ENCODE peak calls at places on chromosomes 11 and 22, in eight cellular contexts. One of them, this sample, is unnamed.

GRCh38 chr11:64514596-64514995 is 76.4 kb upstream of the SLC22A12 start:
- DNase-seq in A673: no peak
- DNase-seq in RWPE2: no peak
- DNase-seq in lung: no peak
- DNase-seq in HL-60: no peak
- DNase-seq in psoas muscle: no peak
- DNase-seq in suprapubic skin: no peak
- DNase-seq in body of pancreas: no peak
- DNase-seq in this sample: no peak

GRCh38 chr11:27705873-27706820 is 5.9 kb upstream of the BDNF start:
- DNase-seq in HL-60: no peak
- DNase-seq in suprapubic skin: no peak
- DNase-seq in lung: no peak
- DNase-seq in A673: peak; percentile 80
- DNase-seq in body of pancreas: peak; percentile 15
- DNase-seq in RWPE2: no peak
- DNase-seq in psoas muscle: no peak
- DNase-seq in this sample: no peak

GRCh38 chr11:134503104-134503503 is 91.1 kb upstream of the B3GAT1 start:
- DNase-seq in A673: no peak
- DNase-seq in lung: no peak
- DNase-seq in body of pancreas: no peak
- DNase-seq in RWPE2: no peak
- DNase-seq in HL-60: no peak
- DNase-seq in suprapubic skin: peak; percentile 51
- DNase-seq in psoas muscle: no peak
- DNase-seq in this sample: no peak

GRCh38 chr22:33271390-33272161 is 213.4 kb upstream of the SYN3 start:
- DNase-seq in suprapubic skin: no peak
- DNase-seq in A673: no peak
- DNase-seq in body of pancreas: peak; percentile 87
- DNase-seq in HL-60: no peak
- DNase-seq in psoas muscle: peak; percentile 70
- DNase-seq in RWPE2: no peak
- DNase-seq in lung: no peak
- DNase-seq in this sample: no peak

GRCh38 chr11:64070301-64070656 is 34.5 kb downstream of the FLRT1 start:
- DNase-seq in psoas muscle: no peak
- DNase-seq in RWPE2: no peak
- DNase-seq in body of pancreas: no peak
- DNase-seq in HL-60: no peak
- DNase-seq in suprapubic skin: no peak
- DNase-seq in lung: no peak
- DNase-seq in A673: no peak
- DNase-seq in this sample: no peak

GRCh38 chr11:60831501-60832079 is 10.3 kb upstream of the CCDC86 start:
- DNase-seq in body of pancreas: no peak
- DNase-seq in psoas muscle: no peak
- DNase-seq in A673: no peak
- DNase-seq in lung: no peak
- DNase-seq in suprapubic skin: no peak
- DNase-seq in HL-60: no peak
- DNase-seq in RWPE2: no peak
- DNase-seq in this sample: no peak

GRCh38 chr11:78151804-78152203 is 12.4 kb upstream of the ALG8 start:
- DNase-seq in A673: no peak
- DNase-seq in HL-60: no peak
- DNase-seq in lung: no peak
- DNase-seq in psoas muscle: no peak
- DNase-seq in suprapubic skin: no peak
- DNase-seq in RWPE2: no peak
- DNase-seq in body of pancreas: no peak
- DNase-seq in this sample: no peak

GRCh38 chr11:112880454-112880853 is 80.8 kb upstream of the NCAM1 start:
- DNase-seq in HL-60: no peak
- DNase-seq in body of pancreas: no peak
- DNase-seq in A673: no peak
- DNase-seq in lung: no peak
- DNase-seq in suprapubic skin: no peak
- DNase-seq in RWPE2: no peak
- DNase-seq in psoas muscle: no peak
- DNase-seq in this sample: peak; percentile 20

GRCh38 chr11:58658553-58659080 is 36.2 kb downstream of the CNTF start:
- DNase-seq in body of pancreas: no peak
- DNase-seq in HL-60: no peak
- DNase-seq in lung: no peak
- DNase-seq in suprapubic skin: no peak
- DNase-seq in RWPE2: no peak
- DNase-seq in A673: no peak
- DNase-seq in psoas muscle: no peak
- DNase-seq in this sample: no peak

GRCh38 chr11:32034149-32034548 is 56.7 kb upstream of the RCN1 start:
- DNase-seq in body of pancreas: no peak
- DNase-seq in RWPE2: no peak
- DNase-seq in psoas muscle: no peak
- DNase-seq in A673: peak; percentile 37
- DNase-seq in lung: no peak
- DNase-seq in HL-60: no peak
- DNase-seq in suprapubic skin: no peak
- DNase-seq in this sample: no peak

GRCh38 chr11:126619516-126619915 is 264.0 kb downstream of the ST3GAL4 start:
- DNase-seq in psoas muscle: no peak
- DNase-seq in lung: no peak
- DNase-seq in A673: no peak
- DNase-seq in HL-60: no peak
- DNase-seq in suprapubic skin: no peak
- DNase-seq in body of pancreas: no peak
- DNase-seq in RWPE2: no peak
- DNase-seq in this sample: no peak

GRCh38 chr11:127496165-127496564 is 495.6 kb upstream of the KIRREL3 start:
- DNase-seq in lung: no peak
- DNase-seq in RWPE2: no peak
- DNase-seq in A673: no peak
- DNase-seq in body of pancreas: peak; percentile 11
- DNase-seq in suprapubic skin: no peak
- DNase-seq in HL-60: no peak
- DNase-seq in psoas muscle: no peak
- DNase-seq in this sample: no peak

DNA sequence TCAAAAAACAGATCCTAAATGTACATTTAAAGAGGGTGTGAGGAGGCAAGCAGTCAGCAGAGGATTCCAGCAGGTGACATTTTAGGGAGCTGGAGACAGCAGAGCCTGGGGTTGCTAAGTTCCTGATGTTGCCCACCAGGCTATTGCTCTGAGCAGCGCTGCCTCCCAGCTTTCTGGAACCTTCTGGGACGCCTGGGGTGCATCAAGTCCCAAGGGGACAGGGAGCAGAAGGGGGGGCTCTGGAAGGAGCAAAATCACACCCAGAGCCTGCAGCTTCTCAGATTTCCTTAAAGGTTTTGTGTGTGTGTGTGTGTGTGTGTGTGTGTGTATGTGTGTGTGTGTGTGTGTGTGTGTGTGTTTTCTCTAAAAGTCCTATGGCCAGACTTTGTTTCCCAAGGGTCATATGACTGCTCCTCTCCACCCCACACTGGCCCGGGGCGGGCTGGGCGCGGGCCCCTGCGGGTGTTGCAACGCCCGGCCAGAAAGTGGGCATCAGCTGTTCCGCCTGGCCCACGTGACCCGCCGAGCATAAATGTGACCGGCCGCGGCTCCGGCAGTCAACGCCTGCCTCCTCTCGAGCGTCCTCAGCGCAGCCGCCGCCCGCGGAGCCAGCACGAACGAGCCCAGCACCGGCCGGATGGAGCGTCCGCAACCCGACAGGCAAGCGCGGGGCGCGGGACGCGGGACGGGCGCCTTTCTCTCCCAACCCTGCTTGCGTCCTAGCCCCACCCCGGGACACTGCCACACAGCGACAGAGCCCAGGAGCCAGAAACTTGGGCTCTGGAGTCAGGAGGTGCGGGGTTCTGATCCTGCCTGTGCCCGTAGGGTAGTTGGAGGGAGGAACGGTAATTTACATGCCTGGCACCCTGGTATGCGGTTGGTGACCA is at the start of gene HMOX1:
- DNase-seq in HL-60: peak; percentile 78
- DNase-seq in psoas muscle: peak; percentile 97
- DNase-seq in suprapubic skin: peak; percentile 95
- DNase-seq in lung: peak; percentile 93
- DNase-seq in body of pancreas: peak; percentile 91
- DNase-seq in RWPE2: peak; percentile 80
- DNase-seq in A673: peak; percentile 71
- DNase-seq in this sample: peak; percentile 45
- H3K27ac ChIP-seq in HL-60: no peak within 1 kb of the TSS
- H3K27ac ChIP-seq in psoas muscle: peak within 1 kb of the TSS; percentile 91
- H3K27ac ChIP-seq in suprapubic skin: peak within 1 kb of the TSS; percentile 79
- H3K27ac ChIP-seq in lung: peak within 1 kb of the TSS; percentile 24
- H3K27ac ChIP-seq in body of pancreas: peak within 1 kb of the TSS; percentile 63
- H3K27ac ChIP-seq in RWPE2: no peak within 1 kb of the TSS
- H3K27ac ChIP-seq in A673: no peak within 1 kb of the TSS
- H3K27ac ChIP-seq in this sample: no peak within 1 kb of the TSS

GRCh38 chr22:41597635-41597953 is 8.0 kb upstream of the PMM1 start:
- DNase-seq in suprapubic skin: no peak
- DNase-seq in lung: no peak
- DNase-seq in psoas muscle: no peak
- DNase-seq in RWPE2: no peak
- DNase-seq in body of pancreas: no peak
- DNase-seq in HL-60: no peak
- DNase-seq in A673: no peak
- DNase-seq in this sample: no peak

GRCh38 chr22:41596776-41597634 is 7.4 kb upstream of the PMM1 start:
- DNase-seq in HL-60: peak; percentile 61
- DNase-seq in RWPE2: no peak
- DNase-seq in A673: peak; percentile 49
- DNase-seq in psoas muscle: peak; percentile 66
- DNase-seq in lung: peak; percentile 65
- DNase-seq in body of pancreas: peak; percentile 80
- DNase-seq in suprapubic skin: no peak
- DNase-seq in this sample: peak; percentile 36

GRCh38 chr22:41595703-41596102 is 6.1 kb upstream of the PMM1 start:
- DNase-seq in suprapubic skin: no peak
- DNase-seq in A673: no peak
- DNase-seq in body of pancreas: no peak
- DNase-seq in psoas muscle: no peak
- DNase-seq in lung: no peak
- DNase-seq in RWPE2: no peak
- DNase-seq in HL-60: no peak
- DNase-seq in this sample: no peak

GRCh38 chr22:41598891-41599635 is 9.4 kb upstream of the PMM1 start:
- DNase-seq in lung: no peak
- DNase-seq in A673: no peak
- DNase-seq in body of pancreas: no peak
- DNase-seq in RWPE2: no peak
- DNase-seq in HL-60: no peak
- DNase-seq in suprapubic skin: no peak
- DNase-seq in psoas muscle: no peak
- DNase-seq in this sample: no peak

DNA sequence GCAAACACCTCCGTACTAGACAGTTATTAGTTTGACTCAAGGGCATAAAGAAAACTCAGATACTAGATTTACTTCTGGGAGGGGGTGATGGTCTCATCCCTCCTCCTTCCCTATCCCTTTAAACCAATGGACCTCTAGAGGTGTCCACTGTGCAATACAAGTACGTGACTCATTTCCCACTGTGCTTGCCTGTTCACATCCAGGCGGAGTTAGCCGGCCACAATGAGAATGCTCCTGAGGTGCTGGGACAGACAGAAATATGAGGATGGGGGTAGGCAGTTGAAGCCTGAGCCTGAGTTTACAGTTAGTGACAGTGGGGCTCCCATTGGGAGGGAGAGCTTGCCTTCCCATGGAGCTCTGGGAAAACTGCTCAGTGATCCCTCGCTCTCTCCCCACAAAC is 8.4 kb upstream of the PMM1 start:
- DNase-seq in RWPE2: no peak
- DNase-seq in body of pancreas: no peak
- DNase-seq in HL-60: no peak
- DNase-seq in psoas muscle: no peak
- DNase-seq in lung: no peak
- DNase-seq in suprapubic skin: no peak
- DNase-seq in A673: no peak
- DNase-seq in this sample: no peak
- TF ChIP-seq CTCF in RWPE2: no peak
- TF ChIP-seq CTCF in body of pancreas: no peak
- TF ChIP-seq CTCF in HL-60: no peak
- TF ChIP-seq CTCF in psoas muscle: no peak
- TF ChIP-seq CTCF in lung: no peak
- TF ChIP-seq CTCF in suprapubic skin: no peak
- TF ChIP-seq CTCF in A673: no peak
- TF ChIP-seq CTCF in this sample: no peak

GRCh38 chr22:42996646-42997365 is 18.1 kb downstream of the PACSIN2 start:
- DNase-seq in HL-60: peak; percentile 47
- DNase-seq in body of pancreas: peak; percentile 67
- DNase-seq in lung: no peak
- DNase-seq in A673: no peak
- DNase-seq in psoas muscle: no peak
- DNase-seq in suprapubic skin: no peak
- DNase-seq in RWPE2: no peak
- DNase-seq in this sample: no peak
- H3K27ac ChIP-seq in HL-60: peak overlapping the region; percentile 91
- H3K27ac ChIP-seq in body of pancreas: peak overlapping the region; percentile 96
- H3K27ac ChIP-seq in lung: no peak overlapping the region
- H3K27ac ChIP-seq in A673: no peak overlapping the region
- H3K27ac ChIP-seq in psoas muscle: no peak overlapping the region
- H3K27ac ChIP-seq in suprapubic skin: peak overlapping the region; percentile 39
- H3K27ac ChIP-seq in RWPE2: peak overlapping the region; percentile 93
- H3K27ac ChIP-seq in this sample: no peak overlapping the region

GRCh38 chr11:12377824-12378593 is 638 bp downstream of the PARVA start:
- DNase-seq in RWPE2: no peak
- DNase-seq in body of pancreas: peak; percentile 84
- DNase-seq in suprapubic skin: peak; percentile 80
- DNase-seq in psoas muscle: peak; percentile 76
- DNase-seq in lung: peak; percentile 77
- DNase-seq in A673: peak; percentile 76
- DNase-seq in HL-60: no peak
- DNase-seq in this sample: no peak
- TF ChIP-seq CTCF in RWPE2: peak; percentile 45
- TF ChIP-seq CTCF in body of pancreas: peak; percentile 45
- TF ChIP-seq CTCF in suprapubic skin: no peak
- TF ChIP-seq CTCF in psoas muscle: peak; percentile 26
- TF ChIP-seq CTCF in lung: no peak
- TF ChIP-seq CTCF in A673: no peak
- TF ChIP-seq CTCF in HL-60: no peak
- TF ChIP-seq CTCF in this sample: no peak

DNA sequence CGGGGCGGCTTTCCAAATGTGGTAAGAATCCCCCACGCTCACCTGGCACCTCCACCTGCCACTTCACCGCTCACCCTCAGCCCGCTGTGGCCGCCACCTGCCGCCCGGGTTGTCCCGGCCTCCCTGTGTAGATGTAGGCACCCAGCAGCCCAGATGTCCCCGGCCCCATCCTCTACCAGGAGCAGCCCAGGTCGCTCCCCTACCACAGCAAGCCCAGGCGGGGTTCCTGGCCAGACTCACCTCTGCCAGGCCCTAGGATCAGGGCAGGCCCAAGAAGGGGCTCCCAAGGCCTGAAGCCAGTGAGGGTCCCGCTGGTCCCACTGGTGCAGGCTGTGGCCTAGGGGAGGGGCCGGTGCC is 27.4 kb downstream of the MOB2 start:
- DNase-seq in lung: no peak
- DNase-seq in body of pancreas: no peak
- DNase-seq in A673: no peak
- DNase-seq in HL-60: no peak
- DNase-seq in psoas muscle: no peak
- DNase-seq in RWPE2: no peak
- DNase-seq in suprapubic skin: no peak
- DNase-seq in this sample: no peak
- H3K27ac ChIP-seq in lung: no peak overlapping the region
- H3K27ac ChIP-seq in body of pancreas: no peak overlapping the region
- H3K27ac ChIP-seq in A673: no peak overlapping the region
- H3K27ac ChIP-seq in HL-60: no peak overlapping the region
- H3K27ac ChIP-seq in psoas muscle: no peak overlapping the region
- H3K27ac ChIP-seq in RWPE2: no peak overlapping the region
- H3K27ac ChIP-seq in suprapubic skin: no peak overlapping the region
- H3K27ac ChIP-seq in this sample: no peak overlapping the region